ENCODE peak calls at places on chromosomes 4 and X, in six cellular contexts. M, C, X, S, V and F are unnamed samples.

GRCh38 chr4:174714393-174715211 is 114.4 kb downstream of the GLRA3 start:
- DNase-seq in M (no peak), C (peak; percentile 66), X (no peak), S (no peak), V (no peak), F (peak; percentile 57)

GRCh38 chrX:118928126-118928525 is 46.3 kb upstream of the LONRF3 start:
- DNase-seq in M (no peak), C (peak; percentile 2), X (no peak), S (no peak), V (peak; percentile 0), F (no peak)

GRCh38 chr4:78721739-78722138 is 54.4 kb upstream of the BMP2K start:
- DNase-seq in M (no peak), C (no peak), X (no peak), S (no peak), V (no peak), F (no peak)

GRCh38 chr4:85807247-85807915 is 332.4 kb downstream of the ARHGAP24 start:
- DNase-seq in M (peak; percentile 35), C (peak; percentile 95), X (peak; percentile 48), S (peak; percentile 79), V (no peak), F (no peak)

GRCh38 chr4:6617246-6617645 is 23.2 kb upstream of the MRFAP1 start:
- DNase-seq in M (no peak), C (no peak), X (no peak), S (no peak), V (no peak), F (no peak)

GRCh38 chrX:149456476-149457245 is 48.4 kb downstream of the IDS start:
- DNase-seq in M (no peak), C (no peak), X (no peak), S (no peak), V (no peak), F (no peak)

GRCh38 chr4:119490335-119490734 is 138.3 kb downstream of the PDE5A start:
- DNase-seq in M (no peak), C (peak; percentile 31), X (no peak), S (no peak), V (peak; percentile 9), F (no peak)

GRCh38 chr4:38034986-38035882 is 75.0 kb downstream of the PTTG2 start:
- DNase-seq in M (no peak), C (peak; percentile 75), X (no peak), S (peak; percentile 77), V (peak; percentile 68), F (peak; percentile 52)

GRCh38 chrX:100829730-100830129 is 9.5 kb downstream of the CSTF2 start:
- DNase-seq in M (no peak), C (peak; percentile 28), X (no peak), S (no peak), V (no peak), F (peak; percentile 9)

GRCh38 chrX:97637289-97637688 is 753.6 kb downstream of the RPA4 start:
- DNase-seq in M (no peak), C (peak; percentile 2), X (no peak), S (no peak), V (no peak), F (no peak)

GRCh38 chr4:169407217-169407845 is 136.6 kb upstream of the SH3RF1 start:
- DNase-seq in M (no peak), C (no peak), X (no peak), S (peak; percentile 36), V (no peak), F (no peak)

GRCh38 chr4:43343298-43343697 is 450.8 kb downstream of the GRXCR1 start:
- DNase-seq in M (no peak), C (no peak), X (no peak), S (no peak), V (no peak), F (no peak)

GRCh38 chrX:9483376-9483775 is 18.5 kb downstream of the TBL1X start:
- DNase-seq in M (no peak), C (no peak), X (no peak), S (no peak), V (no peak), F (no peak)

GRCh38 chrX:81957900-81958545 is 756.1 kb downstream of the SH3BGRL start:
- DNase-seq in M (no peak), C (peak; percentile 10), X (no peak), S (no peak), V (no peak), F (no peak)

GRCh38 chrX:68669094-68669830 is 21.8 kb downstream of the STARD8 start:
- DNase-seq in M (no peak), C (peak; percentile 30), X (no peak), S (no peak), V (no peak), F (no peak)

GRCh38 chrX:48648299-48648698 is 35.3 kb upstream of the WAS start:
- DNase-seq in M (no peak), C (peak; percentile 63), X (peak; percentile 11), S (peak; percentile 25), V (peak; percentile 44), F (peak; percentile 13)

GRCh38 chrX:129647588-129648410 is 7.0 kb downstream of the APLN start:
- DNase-seq in M (no peak), C (no peak), X (no peak), S (no peak), V (no peak), F (no peak)

DNA sequence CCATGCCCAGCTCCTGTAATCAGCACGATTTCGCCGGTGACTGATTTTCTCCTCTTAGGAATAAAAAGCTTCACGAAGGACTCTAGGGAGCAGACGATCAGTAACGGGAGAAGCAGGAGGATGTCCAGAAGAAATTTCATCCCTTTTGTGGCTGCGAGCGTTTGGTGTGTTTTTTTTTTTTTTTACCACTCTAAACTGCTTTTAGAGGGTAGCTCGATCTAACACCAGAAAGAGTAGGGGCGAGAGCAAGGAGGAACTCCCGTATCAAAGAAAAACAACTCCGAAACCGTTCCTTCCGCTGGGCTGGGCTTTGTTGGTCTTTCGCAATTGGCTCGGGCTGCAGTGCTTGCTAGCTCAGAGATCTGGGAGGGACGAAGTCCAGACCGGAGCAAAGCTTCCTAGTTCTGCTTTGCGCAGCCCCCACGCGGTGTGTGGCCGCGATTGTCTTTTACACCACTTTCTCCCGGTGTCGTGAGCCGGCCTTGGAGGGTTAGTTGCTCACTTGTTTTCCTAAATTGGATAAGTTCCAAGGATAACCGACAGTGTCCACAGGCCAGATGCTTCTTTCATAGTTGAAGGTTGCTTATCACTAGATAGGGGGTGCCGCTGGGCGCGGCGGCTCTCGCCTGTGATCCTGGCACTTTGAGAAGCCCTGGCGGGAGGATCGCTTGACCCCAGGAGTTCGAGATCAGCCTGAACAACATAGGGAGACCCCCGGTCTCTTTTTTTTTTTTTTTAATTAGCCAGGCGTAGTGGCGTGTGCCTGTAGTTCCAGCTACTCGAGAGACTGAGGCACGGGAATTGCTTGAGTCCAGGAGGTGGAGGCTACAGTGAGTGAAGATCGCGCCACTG is at the start of gene HSD17B11:
- DNase-seq in M (peak; percentile 87), C (peak; percentile 96), X (peak; percentile 88), S (peak; percentile 92), V (peak; percentile 95), F (peak; percentile 91)
- TF ChIP-seq CTCF in M (peak; percentile 11), C (peak; percentile 23), X (peak; percentile 46), S (no peak), V (peak; percentile 46), F (no peak)

GRCh38 chr4:118012142-118012541 is 22.1 kb upstream of the NDST3 start:
- DNase-seq in M (no peak), C (no peak), X (no peak), S (no peak), V (no peak), F (no peak)
- TF ChIP-seq CTCF in M (no peak), C (peak; percentile 8), X (no peak), S (no peak), V (peak; percentile 50), F (no peak)

GRCh38 chr4:1752284-1753041 is 31.1 kb downstream of the TACC3 start:
- DNase-seq in M (no peak), C (peak; percentile 6), X (no peak), S (no peak), V (no peak), F (no peak)
- TF ChIP-seq CTCF in M (no peak), C (no peak), X (no peak), S (no peak), V (no peak), F (no peak)

DNA sequence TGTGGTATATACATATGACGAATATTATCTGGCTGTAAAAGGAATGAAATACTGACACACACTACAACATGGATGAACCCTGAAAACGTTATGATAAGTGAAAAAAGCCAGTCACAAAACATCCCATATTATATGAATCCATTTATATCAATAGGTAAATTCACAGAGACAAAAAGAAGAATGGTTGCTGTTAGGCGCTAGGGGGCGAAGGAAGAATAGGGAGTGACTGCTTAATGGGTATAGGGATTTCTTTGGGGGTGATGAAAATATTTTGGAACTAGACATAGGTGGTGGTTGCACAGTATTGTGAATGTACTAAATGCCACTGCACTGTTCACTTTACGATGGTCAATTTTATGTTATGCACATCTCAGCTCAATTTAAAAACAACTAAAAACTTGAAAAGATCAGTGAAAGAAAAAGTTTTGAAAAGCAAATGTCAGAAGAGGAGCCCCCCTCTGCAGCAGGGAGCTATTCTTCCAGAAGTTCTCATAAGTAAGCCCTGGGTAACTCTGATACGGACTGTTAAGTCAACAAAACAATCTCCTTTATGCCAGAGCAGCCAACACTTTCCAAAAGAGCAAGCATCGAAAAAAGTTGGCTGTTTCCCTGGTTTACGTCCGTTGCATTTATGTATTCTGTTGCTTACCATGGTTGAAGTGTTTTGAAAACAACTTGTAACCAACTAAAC is 96.3 kb upstream of the EGFL6 start:
- DNase-seq in M (no peak), C (no peak), X (no peak), S (no peak), V (no peak), F (no peak)
- TF ChIP-seq CTCF in M (no peak), C (peak; percentile 20), X (no peak), S (no peak), V (no peak), F (no peak)

GRCh38 chrX:74383611-74384010 is 37.7 kb upstream of the SLC16A2 start:
- DNase-seq in M (no peak), C (peak; percentile 60), X (no peak), S (peak; percentile 28), V (peak; percentile 43), F (peak; percentile 50)
- TF ChIP-seq CTCF in M (peak; percentile 39), C (peak; percentile 70), X (peak; percentile 60), S (no peak), V (peak; percentile 65), F (no peak)

DNA sequence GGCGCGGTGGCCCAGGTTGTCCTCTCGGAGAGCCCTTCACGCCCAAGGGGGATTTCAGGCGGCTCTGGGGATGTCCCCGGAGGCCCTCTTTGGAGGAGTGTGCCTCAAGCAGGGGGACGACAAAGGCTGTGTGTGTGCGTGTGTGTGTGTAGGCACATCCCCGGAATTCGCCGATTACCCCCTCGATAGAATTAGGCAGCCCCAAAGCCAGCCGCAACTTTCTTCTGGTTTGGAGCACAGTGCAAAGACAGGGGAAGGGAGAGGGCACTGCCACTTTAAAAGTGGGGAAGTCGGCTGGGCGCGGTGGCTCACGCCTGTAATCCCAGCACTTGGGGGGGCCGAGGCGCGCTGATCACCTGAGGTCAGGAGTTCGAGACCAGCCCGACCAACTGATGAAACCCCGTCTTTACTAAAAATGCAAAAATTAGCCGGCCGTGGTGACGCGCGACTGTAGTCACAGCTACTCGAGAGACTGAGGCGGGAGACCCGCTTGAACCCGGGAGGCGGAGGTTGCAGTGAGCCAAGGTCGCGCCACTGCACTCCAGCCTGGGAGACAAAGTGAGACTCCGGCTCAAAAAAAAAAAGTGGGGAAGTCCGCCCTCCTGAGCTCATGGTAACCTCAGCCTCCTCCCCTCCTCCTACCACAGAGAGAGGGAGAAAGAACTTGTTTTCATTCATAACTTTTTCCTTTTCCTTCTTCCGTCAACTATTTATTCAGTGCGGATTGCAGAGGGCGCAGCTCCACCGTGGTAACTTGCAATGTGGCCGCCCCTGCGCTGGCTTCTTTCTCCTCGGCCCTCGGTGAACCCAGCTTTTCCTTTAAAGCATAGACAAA is 2.4 kb downstream of the SPRY1 start:
- DNase-seq in M (peak; percentile 51), C (peak; percentile 75), X (peak; percentile 48), S (peak; percentile 54), V (peak; percentile 32), F (no peak)
- TF ChIP-seq CTCF in M (no peak), C (peak; percentile 20), X (no peak), S (no peak), V (peak; percentile 34), F (peak; percentile 33)

GRCh38 chr4:48905363-48906015 is 1.1 kb downstream of the OCIAD2 start:
- DNase-seq in M (no peak), C (peak; percentile 73), X (no peak), S (no peak), V (no peak), F (peak; percentile 68)
- TF ChIP-seq CTCF in M (no peak), C (peak; percentile 22), X (no peak), S (no peak), V (peak; percentile 28), F (no peak)